ENCODE peak calls at places on chromosomes 11 and 22, in five cellular contexts. R, P, L, B and C are unnamed samples.

GRCh38 chr11:61776561-61777075 is 15.8 kb downstream of the TMEM258 start:
- DNase-seq in P (peak), B (peak), L (peak), R (peak), C (no peak)

GRCh38 chr11:86456075-86456939 is 81.6 kb downstream of the CCDC81 start:
- DNase-seq in B (peak), P (peak), L (peak), R (peak), C (peak)

GRCh38 chr11:117222991-117223740 is 8.7 kb downstream of the PCSK7 start:
- DNase-seq in B (no peak), L (no peak), R (no peak), P (no peak), C (peak)

GRCh38 chr11:61645179-61645868 is 34.9 kb upstream of the DAGLA start:
- DNase-seq in P (no peak), R (no peak), B (no peak), L (no peak), C (no peak)

GRCh38 chr22:23067023-23067650 is 3.2 kb upstream of the GNAZ start:
- DNase-seq in R (peak), L (no peak), P (no peak), B (no peak), C (no peak)

GRCh38 chr22:30600925-30601324 is 6.0 kb upstream of the TCN2 start:
- DNase-seq in R (no peak), L (no peak), B (no peak), P (no peak), C (no peak)

GRCh38 chr22:39152511-39153219 is at the start of gene CBX7:
- DNase-seq in R (peak), L (peak), B (peak), P (peak), C (peak)

GRCh38 chr22:20258584-20259335 is 9.4 kb downstream of the RTN4R start:
- DNase-seq in R (peak), B (peak), L (no peak), P (peak), C (no peak)

GRCh38 chr11:36000616-36001190 is 56.8 kb downstream of the LDLRAD3 start:
- DNase-seq in P (no peak), L (no peak), B (no peak), R (no peak), C (no peak)

GRCh38 chr11:72100462-72100861 is 2.6 kb downstream of the LAMTOR1 start:
- DNase-seq in L (no peak), B (no peak), P (no peak), R (no peak), C (no peak)

GRCh38 chr22:47395481-47395880 is 633.0 kb downstream of the TBC1D22A start:
- DNase-seq in L (peak), B (no peak), P (no peak), R (no peak), C (no peak)

GRCh38 chr11:68212421-68213134 is 518 bp downstream of the KMT5B start:
- DNase-seq in R (peak), L (peak), B (peak), P (peak), C (no peak)

GRCh38 chr22:24516301-24516737 is 21.2 kb downstream of the UPB1 start:
- DNase-seq in P (no peak), L (no peak), B (no peak), R (no peak), C (no peak)

GRCh38 chr11:34205326-34206035 is 100.1 kb downstream of the NAT10 start:
- DNase-seq in L (no peak), B (no peak), R (no peak), P (no peak), C (no peak)

GRCh38 chr11:134866981-134867675 is 455.1 kb upstream of the B3GAT1 start:
- DNase-seq in B (no peak), P (no peak), L (no peak), R (no peak), C (no peak)

GRCh38 chr11:123439616-123440015 is 9.5 kb downstream of the GRAMD1B start:
- DNase-seq in B (no peak), P (no peak), L (no peak), R (no peak), C (no peak)

GRCh38 chr11:79702303-79702702 is 261.5 kb upstream of the TENM4 start:
- DNase-seq in L (no peak), P (no peak), B (no peak), R (no peak), C (no peak)

GRCh38 chr22:43802897-43803495 is 9.1 kb downstream of the EFCAB6 start:
- DNase-seq in R (no peak), P (no peak), B (no peak), L (no peak), C (no peak)

GRCh38 chr11:133982151-133982550 is 25.4 kb upstream of the IGSF9B start:
- DNase-seq in L (no peak), B (no peak), P (no peak), R (no peak), C (no peak)

GRCh38 chr22:45051419-45051818 is 41.6 kb upstream of the PHF21B start:
- DNase-seq in B (no peak), L (no peak), P (no peak), R (no peak), C (no peak)

GRCh38 chr22:27331526-27332281 is 469.9 kb downstream of the MN1 start:
- DNase-seq in P (no peak), L (peak), B (no peak), R (peak), C (no peak)